ENCODE peak calls at places on chromosomes 11 and 22, in ten cellular contexts. N, Y, R, L, B, F, J, H, Q and S are unnamed samples.

GRCh38 chr22:47051435-47052175 is 289.2 kb downstream of the TBC1D22A start:
- DNase-seq in N (no peak), Y (no peak), R (no peak), L (no peak), B (peak; percentile 62), F (no peak), J (no peak), H (no peak), Q (no peak), S (no peak)

GRCh38 chr11:293293-293851 is 4.4 kb downstream of the PGGHG start:
- DNase-seq in N (no peak), Y (no peak), R (no peak), L (no peak), B (peak; percentile 74), F (no peak), J (no peak), H (no peak), Q (no peak), S (no peak)

GRCh38 chr22:17501679-17502285 is 61.5 kb upstream of the SLC25A18 start:
- DNase-seq in N (peak; percentile 75), Y (peak; percentile 53), R (peak; percentile 81), L (peak; percentile 20), B (peak; percentile 81), F (peak; percentile 18), J (peak; percentile 82), H (peak; percentile 27), Q (peak; percentile 86), S (peak; percentile 32)

GRCh38 chr11:47768090-47768620 is 1.0 kb upstream of the FNBP4 start:
- DNase-seq in N (peak; percentile 26), Y (peak; percentile 65), R (peak; percentile 65), L (peak; percentile 45), B (peak; percentile 59), F (peak; percentile 54), J (peak; percentile 80), H (no peak), Q (peak; percentile 82), S (peak; percentile 50)

GRCh38 chr11:38221295-38221694 is 1623.3 kb upstream of the RAG2 start:
- DNase-seq in N (no peak), Y (no peak), R (no peak), L (no peak), B (no peak), F (no peak), J (no peak), H (no peak), Q (no peak), S (no peak)

GRCh38 chr11:72483412-72484186 is 49.3 kb upstream of the CLPB start:
- DNase-seq in N (no peak), Y (peak; percentile 56), R (no peak), L (no peak), B (peak; percentile 56), F (no peak), J (peak; percentile 37), H (no peak), Q (peak; percentile 63), S (peak; percentile 33)

GRCh38 chr11:128663824-128664223 is 30.0 kb upstream of the FLI1 start:
- DNase-seq in N (no peak), Y (no peak), R (no peak), L (no peak), B (no peak), F (no peak), J (no peak), H (no peak), Q (no peak), S (no peak)

GRCh38 chr22:22698263-22698750 is 53.9 kb downstream of the GGTLC2 start:
- DNase-seq in N (no peak), Y (no peak), R (no peak), L (no peak), B (no peak), F (no peak), J (no peak), H (no peak), Q (no peak), S (no peak)

GRCh38 chr11:126607374-126607773 is 251.9 kb downstream of the ST3GAL4 start:
- DNase-seq in N (peak; percentile 33), Y (peak; percentile 39), R (peak; percentile 89), L (peak; percentile 38), B (peak; percentile 94), F (peak; percentile 71), J (peak; percentile 61), H (peak; percentile 42), Q (peak; percentile 25), S (no peak)

GRCh38 chr22:23403152-23403719 is 176.9 kb downstream of the IGLL1 start:
- DNase-seq in N (no peak), Y (no peak), R (no peak), L (no peak), B (peak; percentile 48), F (no peak), J (no peak), H (no peak), Q (no peak), S (no peak)

GRCh38 chr11:93212094-93212493 is 14.3 kb upstream of the SLC36A4 start:
- DNase-seq in N (no peak), Y (no peak), R (no peak), L (no peak), B (no peak), F (no peak), J (no peak), H (no peak), Q (no peak), S (no peak)

GRCh38 chr11:120431633-120432032 is 79.9 kb upstream of the GRIK4 start:
- DNase-seq in N (peak; percentile 26), Y (no peak), R (peak; percentile 67), L (peak; percentile 35), B (no peak), F (no peak), J (no peak), H (peak; percentile 13), Q (peak; percentile 69), S (peak; percentile 44)

GRCh38 chr11:66841861-66842260 is 1.4 kb upstream of the RCE1 start:
- DNase-seq in N (no peak), Y (no peak), R (no peak), L (no peak), B (no peak), F (no peak), J (no peak), H (no peak), Q (no peak), S (no peak)

GRCh38 chr11:77407613-77408012 is 66.3 kb downstream of the PAK1 start:
- DNase-seq in N (peak; percentile 63), Y (peak; percentile 82), R (peak; percentile 21), L (peak; percentile 40), B (peak; percentile 83), F (peak; percentile 86), J (peak; percentile 87), H (peak; percentile 41), Q (peak; percentile 83), S (no peak)

GRCh38 chr22:24951942-24952836 is at the start of gene KIAA1671:
- DNase-seq in N (no peak), Y (peak; percentile 78), R (peak; percentile 96), L (no peak), B (peak; percentile 99), F (peak; percentile 93), J (peak; percentile 50), H (no peak), Q (peak; percentile 48), S (no peak)

GRCh38 chr11:57873196-57873911 is 111.8 kb downstream of the CTNND1 start:
- DNase-seq in N (no peak), Y (peak; percentile 70), R (no peak), L (no peak), B (no peak), F (no peak), J (no peak), H (no peak), Q (no peak), S (no peak)

GRCh38 chr22:24178502-24179440 is 2.5 kb upstream of the SUSD2 start:
- DNase-seq in N (no peak), Y (no peak), R (peak; percentile 76), L (no peak), B (peak; percentile 91), F (no peak), J (no peak), H (no peak), Q (no peak), S (no peak)

GRCh38 chr11:131640320-131640719 is 269.9 kb downstream of the NTM start:
- DNase-seq in N (no peak), Y (no peak), R (peak; percentile 44), L (no peak), B (no peak), F (no peak), J (no peak), H (no peak), Q (no peak), S (no peak)

GRCh38 chr11:61509058-61510029 is 795 bp downstream of the LRRC10B start:
- DNase-seq in N (no peak), Y (peak; percentile 84), R (peak; percentile 92), L (peak; percentile 18), B (peak; percentile 98), F (peak; percentile 83), J (peak; percentile 62), H (no peak), Q (peak; percentile 76), S (no peak)
- TF ChIP-seq CTCF in N (peak; percentile 18), Y (peak; percentile 24), R (peak; percentile 27), L (peak; percentile 29), B (peak; percentile 38), F (peak; percentile 43), J (peak; percentile 29), H (peak; percentile 6), Q (peak; percentile 12), S (peak; percentile 33)

GRCh38 chr22:37420656-37421467 is 6.4 kb downstream of the ELFN2 start:
- DNase-seq in N (no peak), Y (peak; percentile 53), R (peak; percentile 40), L (no peak), B (peak; percentile 90), F (no peak), J (peak; percentile 18), H (no peak), Q (no peak), S (no peak)
- H3K4me3 ChIP-seq in N (no peak overlapping the region), Y (peak overlapping the region; percentile 54), R (peak overlapping the region; percentile 68), L (peak overlapping the region; percentile 41), B (peak overlapping the region; percentile 47), F (no peak overlapping the region), J (peak overlapping the region; percentile 42), H (peak overlapping the region; percentile 58), Q (no peak overlapping the region), S (peak overlapping the region; percentile 55)

DNA sequence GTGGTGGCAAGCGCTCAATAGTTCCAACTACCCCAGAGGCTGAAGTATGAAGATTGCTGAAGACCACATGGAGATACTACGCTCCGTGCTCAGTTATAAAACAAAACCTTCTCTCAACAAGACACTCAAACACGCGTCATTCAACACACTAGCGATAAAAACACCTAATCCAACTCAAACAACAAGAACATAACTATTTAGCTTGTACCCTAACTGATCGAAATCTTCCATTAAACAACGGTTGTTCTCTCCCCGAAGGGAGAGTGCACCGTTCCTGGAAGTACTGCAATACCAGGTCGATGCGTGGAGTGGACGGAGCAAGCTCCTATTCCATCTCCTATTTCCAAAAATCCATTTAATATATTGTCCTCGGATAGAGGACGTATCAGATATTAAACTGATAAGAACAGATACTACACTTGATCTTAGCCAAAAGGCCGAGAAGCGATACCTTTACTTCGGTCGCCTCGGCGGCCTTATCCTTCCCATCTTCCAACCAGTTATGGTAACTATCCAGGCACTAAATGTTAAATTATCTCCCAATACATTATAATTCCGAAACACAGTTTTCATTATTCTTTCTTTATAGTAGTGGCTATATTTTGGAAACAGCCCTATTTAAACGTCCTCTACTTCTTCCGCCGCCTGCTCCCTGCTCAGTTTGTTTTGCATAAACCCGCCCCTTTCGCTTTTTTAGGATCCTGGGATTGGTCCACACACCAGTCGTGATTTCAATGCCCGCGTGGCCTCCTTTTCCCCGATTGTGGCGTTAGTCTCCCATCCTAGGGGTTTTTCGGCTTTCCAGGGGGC is 2.2 kb upstream of the WDR74 start:
- DNase-seq in N (peak; percentile 99), Y (peak; percentile 100), R (peak; percentile 98), L (peak; percentile 100), B (peak; percentile 93), F (peak; percentile 87), J (peak; percentile 100), H (peak; percentile 99), Q (peak; percentile 100), S (peak; percentile 100)
- TF ChIP-seq CTCF in N (no peak), Y (no peak), R (no peak), L (no peak), B (no peak), F (no peak), J (no peak), H (no peak), Q (no peak), S (no peak)

GRCh38 chr11:2097356-2097997 is 41.7 kb downstream of the IGF2 start:
- DNase-seq in N (peak; percentile 77), Y (no peak), R (peak; percentile 86), L (peak; percentile 58), B (peak; percentile 98), F (peak; percentile 49), J (peak; percentile 73), H (peak; percentile 69), Q (peak; percentile 94), S (no peak)
- H3K4me3 ChIP-seq in N (no peak overlapping the region), Y (no peak overlapping the region), R (no peak overlapping the region), L (no peak overlapping the region), B (peak overlapping the region; percentile 51), F (no peak overlapping the region), J (no peak overlapping the region), H (no peak overlapping the region), Q (no peak overlapping the region), S (no peak overlapping the region)